ENCODE peak calls at places on chromosome 1, in six cellular contexts. I, T, Q, V, B and J are unnamed samples.

GRCh38 chr1:193310569-193310968 is 124.2 kb upstream of the B3GALT2 start:
- DNase-seq in Q (no peak), I (no peak), V (no peak), T (no peak), B (no peak), J (no peak)

GRCh38 chr1:36466370-36467026 is 2.3 kb upstream of the MRPS15 start:
- DNase-seq in I (no peak), V (no peak), Q (no peak), T (no peak), B (no peak), J (no peak)

GRCh38 chr1:241611063-241611462 is 29.1 kb downstream of the CHML start:
- DNase-seq in B (no peak), I (no peak), Q (peak), V (no peak), T (peak), J (no peak)

GRCh38 chr1:214321686-214322453 is 40.9 kb downstream of the SMYD2 start:
- DNase-seq in Q (no peak), I (no peak), V (no peak), T (no peak), B (no peak), J (no peak)

GRCh38 chr1:151158311-151158710 is 1.9 kb downstream of the TNFAIP8L2 start:
- DNase-seq in V (no peak), B (no peak), Q (no peak), T (no peak), I (no peak), J (no peak)

GRCh38 chr1:208239518-208240381 is 4.4 kb downstream of the PLXNA2 start:
- DNase-seq in B (no peak), I (no peak), V (peak), Q (no peak), T (no peak), J (no peak)

GRCh38 chr1:202164271-202165037 is 4.1 kb upstream of the PTPN7 start:
- DNase-seq in V (no peak), B (no peak), I (no peak), Q (no peak), T (no peak), J (no peak)

GRCh38 chr1:108719654-108720435 is 7.1 kb downstream of the FNDC7 start:
- DNase-seq in I (no peak), T (peak), B (no peak), Q (peak), V (no peak), J (peak)

GRCh38 chr1:149888160-149888998 is 11.0 kb upstream of the BOLA1 start:
- DNase-seq in B (peak), I (peak), V (peak), T (peak), Q (peak), J (peak)

GRCh38 chr1:221381858-221382623 is 359.8 kb downstream of the DUSP10 start:
- DNase-seq in B (no peak), T (no peak), I (no peak), Q (no peak), V (no peak), J (no peak)

GRCh38 chr1:14697371-14697770 is 98.9 kb downstream of the KAZN start:
- DNase-seq in T (no peak), B (no peak), V (no peak), I (no peak), Q (no peak), J (no peak)

GRCh38 chr1:150226486-150226885 is 9.4 kb downstream of the ANP32E start:
- DNase-seq in T (no peak), B (no peak), Q (no peak), V (no peak), I (no peak), J (no peak)

GRCh38 chr1:202580604-202581003 is 129.7 kb downstream of the SYT2 start:
- DNase-seq in B (no peak), V (no peak), Q (no peak), T (no peak), I (no peak), J (no peak)

GRCh38 chr1:202711949-202712635 is 1.8 kb upstream of the SYT2 start:
- DNase-seq in Q (no peak), T (no peak), V (no peak), I (no peak), B (no peak), J (no peak)

GRCh38 chr1:10107985-10108663 is 75.4 kb downstream of the UBE4B start:
- DNase-seq in V (no peak), I (no peak), T (peak), B (no peak), Q (peak), J (peak)

GRCh38 chr1:215835951-215836350 is 268.8 kb downstream of the KCTD3 start:
- DNase-seq in I (no peak), T (peak), V (no peak), Q (no peak), B (no peak), J (peak)

GRCh38 chr1:243508303-243508713 is 252.5 kb downstream of the SDCCAG8 start:
- DNase-seq in T (no peak), I (no peak), Q (no peak), V (no peak), B (no peak), J (no peak)

GRCh38 chr1:167054531-167054930 is 35.6 kb downstream of the GPA33 start:
- DNase-seq in B (no peak), I (no peak), Q (no peak), T (no peak), V (no peak), J (no peak)

DNA sequence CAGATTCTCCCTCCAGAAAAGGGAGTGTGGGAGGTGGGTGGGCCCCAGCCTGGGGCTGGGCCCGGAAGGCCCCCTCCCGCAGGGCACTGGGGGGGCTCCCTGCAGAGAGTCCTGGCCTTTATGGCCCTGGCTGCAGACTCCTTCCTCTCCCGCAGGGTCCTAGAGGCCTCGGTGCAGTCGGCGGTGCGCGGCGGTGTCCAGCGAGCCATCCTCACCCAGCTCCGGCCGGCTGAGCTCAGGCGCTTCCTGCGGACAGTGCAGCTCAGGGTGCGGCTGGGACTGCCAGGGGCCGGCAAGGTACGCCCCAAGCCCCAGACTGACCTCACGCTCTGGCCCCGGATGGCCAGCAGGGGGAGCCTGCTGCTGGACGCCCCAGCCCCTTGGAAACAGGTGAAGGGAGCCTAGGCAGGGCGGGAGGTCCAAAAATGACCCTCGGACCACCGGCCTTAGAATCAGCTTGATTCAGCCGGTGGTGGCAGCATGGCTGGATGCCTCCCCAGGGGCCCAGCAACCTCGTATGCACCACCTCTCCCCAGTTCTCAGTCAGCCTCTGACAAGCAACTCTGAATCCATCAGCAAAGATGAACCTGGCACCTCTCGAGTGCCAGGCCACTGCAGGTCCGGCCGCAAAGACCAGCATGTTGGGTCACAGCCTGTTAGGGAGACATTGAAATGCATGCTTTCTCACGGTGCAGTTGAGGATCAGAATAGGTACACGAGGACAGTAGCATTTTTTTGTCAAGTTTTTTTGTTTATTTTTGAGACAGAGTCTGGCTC is 20.6 kb downstream of the MTHFR start:
- DNase-seq in Q (peak), V (peak), I (no peak), B (peak), T (peak), J (no peak)
- H3K4me3 ChIP-seq in Q (peak), V (peak), I (peak), B (peak), T (no peak), J (peak)

DNA sequence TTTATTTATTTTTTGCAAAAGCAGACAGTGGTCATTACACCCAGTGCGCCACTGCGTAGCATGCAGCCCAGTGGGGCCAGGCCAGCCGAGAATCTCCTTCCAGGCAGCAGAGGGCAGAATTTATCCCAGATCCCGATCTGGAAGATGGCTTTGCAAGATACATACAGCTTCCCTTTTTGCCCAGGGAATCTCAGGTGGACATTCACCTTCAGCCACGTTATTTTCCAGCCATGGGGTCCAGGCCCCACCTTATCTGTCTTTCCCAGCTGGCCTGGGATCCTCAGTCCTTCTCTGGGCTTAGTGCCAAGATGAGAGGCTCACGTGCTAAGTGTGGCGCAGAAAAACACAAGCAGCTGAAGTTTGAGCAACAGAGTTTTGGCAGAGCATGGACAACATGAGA is 123.6 kb downstream of the AJAP1 start:
- DNase-seq in T (no peak), Q (no peak), V (no peak), I (no peak), B (no peak), J (no peak)
- TF ChIP-seq CTCF in T (no peak), Q (peak), V (no peak), I (peak), B (no peak), J (no peak)

GRCh38 chr1:2252423-2252822 is 24.3 kb downstream of the SKI start:
- DNase-seq in T (no peak), I (no peak), B (peak), Q (no peak), V (no peak), J (no peak)
- H3K27ac ChIP-seq in T (no peak), I (peak), B (no peak), Q (no peak), V (no peak), J (no peak)

GRCh38 chr1:63330331-63330916 is 8.1 kb downstream of the FOXD3 start:
- DNase-seq in V (no peak), I (no peak), Q (no peak), B (peak), T (no peak), J (no peak)
- H3K4me3 ChIP-seq in V (no peak), I (peak), Q (no peak), B (no peak), T (no peak), J (no peak)